ENCODE peak calls at places on chromosome 18, in ten cellular contexts. B is NCI-H1092, I is non-pigmented ciliary epithelial cell, T is H9, F is AG08396, V is NAMALWA, C is activated T-cell treated with anti-CD3 and anti-CD28 coated beads for 1 hour, Y is HepG2, Z is fibroblast of lung, U is lower leg skin. H is an unnamed sample.

GRCh38 chr18:79547413-79548076 is 132.1 kb upstream of the CTDP1 start:
- DNase-seq in B (no peak), I (no peak), T (peak; percentile 22), F (no peak), V (no peak), C (no peak), Y (no peak), Z (no peak), U (no peak), H (peak; percentile 69)

GRCh38 chr18:55338955-55339662 is 248.9 kb downstream of the TCF4 start:
- DNase-seq in B (no peak), I (no peak), T (no peak), F (no peak), V (no peak), C (no peak), Y (no peak), Z (peak; percentile 44), U (no peak), H (no peak)

GRCh38 chr18:49020621-49021021 is 69.9 kb upstream of the SMAD7 start:
- DNase-seq in B (no peak), I (no peak), T (peak; percentile 25), F (no peak), V (no peak), C (no peak), Y (no peak), Z (no peak), U (peak; percentile 11), H (no peak)

GRCh38 chr18:48044944-48045343 is 114.5 kb upstream of the SMAD2 start:
- DNase-seq in B (no peak), I (no peak), T (no peak), F (no peak), V (no peak), C (no peak), Y (no peak), Z (no peak), U (no peak), H (no peak)

GRCh38 chr18:12904012-12904516 is 20.0 kb upstream of the PTPN2 start:
- DNase-seq in B (no peak), I (no peak), T (no peak), F (no peak), V (no peak), C (no peak), Y (no peak), Z (peak; percentile 50), U (no peak), H (no peak)

GRCh38 chr18:61333271-61333745 is at the start of gene CDH20:
- DNase-seq in B (no peak), I (no peak), T (peak; percentile 72), F (no peak), V (no peak), C (no peak), Y (no peak), Z (no peak), U (no peak), H (peak; percentile 73)

GRCh38 chr18:57084331-57085298 is 62.3 kb upstream of the BOD1L2 start:
- DNase-seq in B (no peak), I (no peak), T (no peak), F (no peak), V (no peak), C (no peak), Y (no peak), Z (no peak), U (no peak), H (no peak)

GRCh38 chr18:77733292-77733903 is 483.8 kb downstream of the GALR1 start:
- DNase-seq in B (no peak), I (no peak), T (peak; percentile 74), F (no peak), V (no peak), C (no peak), Y (no peak), Z (no peak), U (no peak), H (no peak)

GRCh38 chr18:43116699-43117294 is 1.3 kb upstream of the RIT2 start:
- DNase-seq in B (no peak), I (no peak), T (no peak), F (no peak), V (no peak), C (no peak), Y (no peak), Z (no peak), U (no peak), H (no peak)

GRCh38 chr18:8301427-8302172 is 307.6 kb upstream of the RAB12 start:
- DNase-seq in B (peak; percentile 65), I (no peak), T (no peak), F (no peak), V (no peak), C (no peak), Y (peak; percentile 45), Z (peak; percentile 44), U (no peak), H (no peak)

GRCh38 chr18:9565407-9565806 is 49.0 kb downstream of the PPP4R1 start:
- DNase-seq in B (no peak), I (no peak), T (no peak), F (no peak), V (no peak), C (no peak), Y (no peak), Z (no peak), U (no peak), H (no peak)

GRCh38 chr18:45998244-45998643 is 31.1 kb upstream of the EPG5 start:
- DNase-seq in B (no peak), I (no peak), T (no peak), F (no peak), V (no peak), C (no peak), Y (no peak), Z (no peak), U (no peak), H (no peak)

GRCh38 chr18:32980896-32981295 is 208.1 kb upstream of the KLHL14 start:
- DNase-seq in B (no peak), I (peak; percentile 9), T (no peak), F (no peak), V (no peak), C (no peak), Y (no peak), Z (peak; percentile 79), U (no peak), H (no peak)

GRCh38 chr18:58186258-58186948 is 142.4 kb downstream of the NEDD4L start:
- DNase-seq in B (no peak), I (peak; percentile 85), T (no peak), F (peak; percentile 47), V (no peak), C (no peak), Y (no peak), Z (peak; percentile 52), U (no peak), H (peak; percentile 63)

GRCh38 chr18:67140495-67140894 is 376.0 kb downstream of the DSEL start:
- DNase-seq in B (no peak), I (no peak), T (no peak), F (no peak), V (no peak), C (no peak), Y (no peak), Z (no peak), U (no peak), H (no peak)

GRCh38 chr18:40249390-40250080 is 1705.5 kb upstream of the PIK3C3 start:
- DNase-seq in B (no peak), I (no peak), T (no peak), F (no peak), V (no peak), C (no peak), Y (no peak), Z (no peak), U (no peak), H (no peak)

GRCh38 chr18:3450358-3451107 is 561 bp downstream of the TGIF1 start:
- DNase-seq in B (no peak), I (no peak), T (no peak), F (peak; percentile 29), V (peak; percentile 66), C (peak; percentile 66), Y (no peak), Z (peak; percentile 82), U (peak; percentile 77), H (peak; percentile 93)

GRCh38 chr18:6281874-6282273 is 132.8 kb downstream of the L3MBTL4 start:
- DNase-seq in B (no peak), I (no peak), T (no peak), F (no peak), V (no peak), C (no peak), Y (peak; percentile 85), Z (no peak), U (no peak), H (no peak)

GRCh38 chr18:27017901-27018500 is 152.5 kb upstream of the AQP4 start:
- DNase-seq in B (no peak), I (no peak), T (no peak), F (no peak), V (peak; percentile 57), C (no peak), Y (peak; percentile 19), Z (no peak), U (no peak), H (no peak)

GRCh38 chr18:51154664-51155063 is 42.8 kb downstream of the MEX3C start:
- DNase-seq in B (no peak), I (no peak), T (no peak), F (no peak), V (no peak), C (no peak), Y (no peak), Z (no peak), U (no peak), H (no peak)

GRCh38 chr18:32383040-32383819 is 87.5 kb downstream of the GAREM1 start:
- DNase-seq in B (no peak), I (peak; percentile 97), T (no peak), F (peak; percentile 51), V (no peak), C (no peak), Y (peak; percentile 78), Z (peak; percentile 94), U (no peak), H (no peak)

GRCh38 chr18:39870586-39870985 is 2084.4 kb upstream of the PIK3C3 start:
- DNase-seq in B (no peak), I (peak; percentile 15), T (no peak), F (no peak), V (no peak), C (no peak), Y (no peak), Z (peak; percentile 1), U (no peak), H (no peak)

GRCh38 chr18:58996131-58996632 is 131.5 kb downstream of the ZNF532 start:
- DNase-seq in B (no peak), I (peak; percentile 70), T (no peak), F (no peak), V (no peak), C (no peak), Y (no peak), Z (peak; percentile 80), U (no peak), H (no peak)

GRCh38 chr18:3529597-3529996 is 79.6 kb downstream of the TGIF1 start:
- DNase-seq in B (peak; percentile 41), I (no peak), T (no peak), F (no peak), V (no peak), C (no peak), Y (no peak), Z (peak; percentile 27), U (no peak), H (no peak)

GRCh38 chr18:73782405-73782804 is 365.2 kb downstream of the FBXO15 start:
- DNase-seq in B (no peak), I (no peak), T (no peak), F (no peak), V (no peak), C (no peak), Y (no peak), Z (no peak), U (no peak), H (no peak)

GRCh38 chr18:47595816-47596501 is 334.5 kb downstream of the SMAD2 start:
- DNase-seq in B (peak; percentile 12), I (no peak), T (peak; percentile 48), F (no peak), V (peak; percentile 39), C (no peak), Y (peak; percentile 20), Z (no peak), U (no peak), H (no peak)

GRCh38 chr18:36627616-36628015 is 201.2 kb downstream of the TPGS2 start:
- DNase-seq in B (no peak), I (no peak), T (no peak), F (no peak), V (no peak), C (no peak), Y (no peak), Z (no peak), U (no peak), H (no peak)

GRCh38 chr18:3753116-3753515 is 303.1 kb downstream of the TGIF1 start:
- DNase-seq in B (no peak), I (no peak), T (no peak), F (no peak), V (no peak), C (no peak), Y (no peak), Z (no peak), U (no peak), H (no peak)